ENCODE peak calls at places on chromosomes 4 and X, in four cellular contexts. One of them, this sample, is unnamed.

GRCh38 chr4:143768007-143768591 is 67.6 kb upstream of the FREM3 start:
- DNase-seq in A549: no peak
- DNase-seq in anterior cingulate cortex: no peak
- DNase-seq in lower leg skin: no peak
- DNase-seq in this sample: no peak

GRCh38 chr4:99811850-99812249 is 4.8 kb upstream of the DAPP1 start:
- DNase-seq in A549: no peak
- DNase-seq in lower leg skin: no peak
- DNase-seq in anterior cingulate cortex: no peak
- DNase-seq in this sample: no peak

GRCh38 chr4:184534511-184535391 is 60.4 kb upstream of the IRF2 start:
- DNase-seq in A549: no peak
- DNase-seq in anterior cingulate cortex: no peak
- DNase-seq in lower leg skin: no peak
- DNase-seq in this sample: no peak

GRCh38 chr4:88939697-88940096 is 117.3 kb downstream of the FAM13A start:
- DNase-seq in anterior cingulate cortex: no peak
- DNase-seq in lower leg skin: no peak
- DNase-seq in A549: no peak
- DNase-seq in this sample: no peak

GRCh38 chr4:177726111-177726510 is 283.9 kb upstream of the AGA start:
- DNase-seq in anterior cingulate cortex: no peak
- DNase-seq in A549: no peak
- DNase-seq in lower leg skin: no peak
- DNase-seq in this sample: no peak

GRCh38 chr4:83413676-83414075 is 41.9 kb downstream of the HELQ start:
- DNase-seq in A549: no peak
- DNase-seq in lower leg skin: no peak
- DNase-seq in anterior cingulate cortex: no peak
- DNase-seq in this sample: no peak

GRCh38 chr4:1537410-1538095 is 131.3 kb upstream of the NKX1-1 start:
- DNase-seq in A549: no peak
- DNase-seq in lower leg skin: no peak
- DNase-seq in anterior cingulate cortex: no peak
- DNase-seq in this sample: no peak

GRCh38 chr4:4334798-4335520 is 44.9 kb downstream of the ZBTB49 start:
- DNase-seq in A549: peak
- DNase-seq in anterior cingulate cortex: no peak
- DNase-seq in lower leg skin: no peak
- DNase-seq in this sample: peak

GRCh38 chrX:122583526-122583925 is 600.6 kb upstream of the GRIA3 start:
- DNase-seq in anterior cingulate cortex: no peak
- DNase-seq in A549: no peak
- DNase-seq in lower leg skin: no peak
- DNase-seq in this sample: no peak

GRCh38 chrX:126552313-126553022 is at the start of gene DCAF12L1:
- DNase-seq in lower leg skin: no peak
- DNase-seq in anterior cingulate cortex: no peak
- DNase-seq in A549: no peak
- DNase-seq in this sample: no peak

GRCh38 chrX:38804481-38805293 is 3.4 kb downstream of the MID1IP1 start:
- DNase-seq in anterior cingulate cortex: no peak
- DNase-seq in lower leg skin: peak
- DNase-seq in A549: peak
- DNase-seq in this sample: peak

GRCh38 chr4:97747945-97748344 is 395.3 kb downstream of the STPG2 start:
- DNase-seq in lower leg skin: no peak
- DNase-seq in anterior cingulate cortex: no peak
- DNase-seq in A549: no peak
- DNase-seq in this sample: no peak

GRCh38 chr4:137861682-137862081 is 329.4 kb upstream of the PCDH18 start:
- DNase-seq in anterior cingulate cortex: no peak
- DNase-seq in A549: no peak
- DNase-seq in lower leg skin: no peak
- DNase-seq in this sample: no peak

GRCh38 chr4:153616005-153616555 is 68.0 kb upstream of the TLR2 start:
- DNase-seq in lower leg skin: no peak
- DNase-seq in A549: no peak
- DNase-seq in anterior cingulate cortex: no peak
- DNase-seq in this sample: no peak

GRCh38 chr4:83438719-83439118 is 16.9 kb downstream of the HELQ start:
- DNase-seq in anterior cingulate cortex: no peak
- DNase-seq in A549: no peak
- DNase-seq in lower leg skin: no peak
- DNase-seq in this sample: no peak

GRCh38 chr4:185286571-185286970 is 77.2 kb downstream of the SNX25 start:
- DNase-seq in A549: no peak
- DNase-seq in anterior cingulate cortex: no peak
- DNase-seq in lower leg skin: no peak
- DNase-seq in this sample: no peak

GRCh38 chr4:20331642-20332041 is 79.9 kb downstream of the SLIT2 start:
- DNase-seq in anterior cingulate cortex: no peak
- DNase-seq in lower leg skin: no peak
- DNase-seq in A549: no peak
- DNase-seq in this sample: no peak

GRCh38 chr4:77500801-77501200 is 104.8 kb upstream of the CXCL13 start:
- DNase-seq in lower leg skin: no peak
- DNase-seq in anterior cingulate cortex: no peak
- DNase-seq in A549: no peak
- DNase-seq in this sample: no peak

GRCh38 chr4:98662619-98663225 is 4.3 kb upstream of the TSPAN5 start:
- DNase-seq in lower leg skin: no peak
- DNase-seq in A549: no peak
- DNase-seq in anterior cingulate cortex: no peak
- DNase-seq in this sample: no peak

GRCh38 chr4:88713782-88714181 is 16.2 kb upstream of the NAP1L5 start:
- DNase-seq in A549: no peak
- DNase-seq in anterior cingulate cortex: no peak
- DNase-seq in lower leg skin: no peak
- DNase-seq in this sample: no peak

GRCh38 chrX:9911479-9911878 is 55.7 kb upstream of the CLDN34 start:
- DNase-seq in A549: no peak
- DNase-seq in lower leg skin: no peak
- DNase-seq in anterior cingulate cortex: no peak
- DNase-seq in this sample: no peak

GRCh38 chrX:25202827-25203226 is 187.1 kb upstream of the ARX start:
- DNase-seq in lower leg skin: no peak
- DNase-seq in anterior cingulate cortex: no peak
- DNase-seq in A549: no peak
- DNase-seq in this sample: no peak

GRCh38 chrX:151815461-151815860 is 80.9 kb downstream of the CNGA2 start:
- DNase-seq in A549: no peak
- DNase-seq in lower leg skin: no peak
- DNase-seq in anterior cingulate cortex: no peak
- DNase-seq in this sample: no peak

GRCh38 chr4:35771571-35771970 is 472.7 kb downstream of the ARAP2 start:
- DNase-seq in anterior cingulate cortex: no peak
- DNase-seq in lower leg skin: no peak
- DNase-seq in A549: no peak
- DNase-seq in this sample: no peak

GRCh38 chr4:164501074-164501473 is 252.9 kb upstream of the SMIM31 start:
- DNase-seq in anterior cingulate cortex: no peak
- DNase-seq in lower leg skin: no peak
- DNase-seq in A549: no peak
- DNase-seq in this sample: no peak

GRCh38 chrX:53071604-53072417 is 10.4 kb upstream of the TSPYL2 start:
- DNase-seq in A549: peak
- DNase-seq in anterior cingulate cortex: peak
- DNase-seq in lower leg skin: peak
- DNase-seq in this sample: peak

GRCh38 chr4:31020363-31020762 is 300.2 kb downstream of the PCDH7 start:
- DNase-seq in anterior cingulate cortex: no peak
- DNase-seq in A549: no peak
- DNase-seq in lower leg skin: no peak
- DNase-seq in this sample: no peak

GRCh38 chr4:169025184-169025583 is 15.1 kb upstream of the CBR4 start:
- DNase-seq in anterior cingulate cortex: no peak
- DNase-seq in A549: no peak
- DNase-seq in lower leg skin: no peak
- DNase-seq in this sample: no peak

GRCh38 chr4:83149885-83150562 is 35.5 kb upstream of the PLAC8 start:
- DNase-seq in A549: no peak
- DNase-seq in anterior cingulate cortex: no peak
- DNase-seq in lower leg skin: no peak
- DNase-seq in this sample: no peak

GRCh38 chr4:78864405-78865024 is 74.7 kb downstream of the PAQR3 start:
- DNase-seq in lower leg skin: no peak
- DNase-seq in A549: peak
- DNase-seq in anterior cingulate cortex: no peak
- DNase-seq in this sample: peak

GRCh38 chr4:180949825-180950224 is 1293.4 kb upstream of the TENM3 start:
- DNase-seq in lower leg skin: no peak
- DNase-seq in anterior cingulate cortex: no peak
- DNase-seq in A549: no peak
- DNase-seq in this sample: no peak

GRCh38 chr4:75232546-75232945 is 281.7 kb downstream of the RCHY1 start:
- DNase-seq in lower leg skin: no peak
- DNase-seq in anterior cingulate cortex: no peak
- DNase-seq in A549: no peak
- DNase-seq in this sample: no peak

GRCh38 chr4:155811171-155811570 is 52.4 kb downstream of the GUCY1B1 start:
- DNase-seq in A549: no peak
- DNase-seq in anterior cingulate cortex: no peak
- DNase-seq in lower leg skin: no peak
- DNase-seq in this sample: no peak

GRCh38 chr4:134298313-134298712 is 96.7 kb upstream of the PABPC4L start:
- DNase-seq in A549: no peak
- DNase-seq in lower leg skin: no peak
- DNase-seq in anterior cingulate cortex: no peak
- DNase-seq in this sample: no peak

GRCh38 chrX:9693307-9694001 is 72.2 kb downstream of the GPR143 start:
- DNase-seq in lower leg skin: no peak
- DNase-seq in A549: no peak
- DNase-seq in anterior cingulate cortex: no peak
- DNase-seq in this sample: no peak

GRCh38 chr4:88187766-88188165 is 29.3 kb upstream of the ABCG2 start:
- DNase-seq in anterior cingulate cortex: no peak
- DNase-seq in A549: no peak
- DNase-seq in lower leg skin: no peak
- DNase-seq in this sample: no peak

This sample was measured in hippocampal formation.